ENCODE peak calls at places on chromosomes 2 and 18, in nine cellular contexts. J is osteoblast; S is fibroblast of mammary gland; Y is choroid plexus epithelial cell; W is CD8-positive, alpha-beta T cell; X is cardiac muscle cell; I is fibroblast of pulmonary artery; H is thoracic aorta; E is activated CD8-positive, alpha-beta T cell treated with anti-CD3 and anti-CD28 coated beads for 36 hours. O is an unnamed sample.
A peak's percentile ranks its signal among the peaks of the same experiment; 100 is the strongest.

GRCh38 chr2:9690252-9690651 is 59.5 kb upstream of the YWHAQ start:
- DNase-seq in E (no peak), X (peak; percentile 91), J (peak; percentile 83), H (no peak), I (no peak), S (no peak), Y (peak; percentile 92), W (no peak), O (no peak)

GRCh38 chr2:172102159-172102857 is 392 bp downstream of the DLX2 start:
- DNase-seq in X (no peak), E (peak; percentile 64), J (peak; percentile 97), H (no peak), S (peak; percentile 50), I (peak; percentile 60), Y (no peak), W (no peak), O (no peak)

GRCh38 chr2:119823734-119824334 is 64.1 kb downstream of the PTPN4 start:
- DNase-seq in W (no peak), J (peak; percentile 77), S (peak; percentile 60), H (no peak), I (peak; percentile 76), X (peak; percentile 70), E (peak; percentile 56), Y (peak; percentile 74), O (peak; percentile 39)

GRCh38 chr2:33272001-33272400 is 204.4 kb upstream of the RASGRP3 start:
- DNase-seq in W (no peak), S (peak; percentile 54), H (no peak), J (no peak), X (no peak), E (peak; percentile 43), I (no peak), Y (peak; percentile 58), O (no peak)

GRCh38 chr2:104851236-104852160 is 2.4 kb upstream of the POU3F3 start:
- DNase-seq in J (peak; percentile 50), I (no peak), E (no peak), W (no peak), Y (no peak), X (no peak), S (no peak), H (no peak), O (no peak)

GRCh38 chr2:152525277-152525838 is 190.4 kb downstream of the FMNL2 start:
- DNase-seq in S (peak; percentile 91), J (no peak), W (no peak), E (no peak), Y (peak; percentile 60), X (peak; percentile 55), H (no peak), I (peak; percentile 65), O (peak; percentile 49)

GRCh38 chr18:56009451-56009850 is 421.5 kb upstream of the TCF4 start:
- DNase-seq in Y (no peak), S (no peak), W (no peak), E (no peak), J (no peak), H (no peak), I (no peak), X (no peak), O (no peak)

GRCh38 chr2:240394549-240394948 is 40.9 kb upstream of the GPC1 start:
- DNase-seq in W (no peak), H (no peak), S (no peak), I (no peak), Y (no peak), J (peak; percentile 46), X (no peak), E (no peak), O (no peak)

GRCh38 chr18:74856967-74857366 is 259.3 kb downstream of the ZNF407 start:
- DNase-seq in I (no peak), S (no peak), E (no peak), H (no peak), Y (no peak), X (no peak), J (no peak), W (no peak), O (no peak)

GRCh38 chr18:74861154-74861553 is 263.5 kb downstream of the ZNF407 start:
- DNase-seq in X (peak; percentile 37), J (no peak), S (no peak), W (no peak), H (no peak), I (peak; percentile 36), E (no peak), Y (peak; percentile 71), O (no peak)

GRCh38 chr18:74866577-74866976 is 268.9 kb downstream of the ZNF407 start:
- DNase-seq in H (no peak), W (no peak), I (no peak), E (no peak), Y (no peak), S (no peak), X (no peak), J (no peak), O (no peak)

GRCh38 chr18:74857901-74858300 is 260.2 kb downstream of the ZNF407 start:
- DNase-seq in I (no peak), J (no peak), W (no peak), E (no peak), X (no peak), S (no peak), H (no peak), Y (no peak), O (no peak)

DNA sequence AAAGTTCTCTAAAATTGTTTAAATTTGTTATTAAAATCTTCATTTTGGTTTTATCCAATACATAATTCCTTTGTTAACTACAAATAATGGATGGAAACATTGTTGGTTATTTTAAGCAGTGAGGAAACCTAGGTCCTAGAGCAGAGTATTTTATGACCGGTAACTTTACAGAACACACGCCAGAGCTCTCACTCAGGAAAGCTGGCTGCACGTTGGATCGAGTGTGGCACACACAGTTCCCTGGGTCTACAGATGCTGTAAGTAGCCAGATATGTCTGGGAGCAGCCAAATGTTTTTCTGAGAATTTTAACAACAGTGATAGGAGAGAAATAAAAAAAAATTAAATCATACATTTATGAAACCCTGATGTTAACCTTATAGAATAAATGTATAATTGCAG is 264.4 kb downstream of the ZNF407 start:
- DNase-seq in H (no peak), I (no peak), X (no peak), E (no peak), J (no peak), W (no peak), Y (no peak), S (no peak), O (no peak)
- TF ChIP-seq CTCF in H (no peak), I (no peak), X (no peak), E (no peak), J (no peak), W (no peak), Y (no peak), S (no peak), O (no peak)

GRCh38 chr2:109222825-109223471 is 93.9 kb downstream of the SH3RF3 start:
- DNase-seq in W (no peak), E (no peak), H (no peak), X (no peak), I (no peak), Y (no peak), J (no peak), S (no peak), O (no peak)
- TF ChIP-seq CTCF in W (no peak), E (no peak), H (no peak), X (peak; percentile 7), I (no peak), Y (peak; percentile 28), J (no peak), S (no peak), O (no peak)

GRCh38 chr2:199596549-199596948 is 138.8 kb upstream of the SATB2 start:
- DNase-seq in J (no peak), W (no peak), X (peak; percentile 27), H (no peak), S (peak; percentile 24), E (no peak), I (peak; percentile 15), Y (peak; percentile 27), O (peak; percentile 8)
- TF ChIP-seq CTCF in J (peak; percentile 53), W (no peak), X (peak; percentile 48), H (no peak), S (peak; percentile 47), E (peak; percentile 21), I (peak; percentile 37), Y (peak; percentile 51), O (no peak)

GRCh38 chr2:191836471-191836852 is 10.4 kb downstream of the CAVIN2 start:
- DNase-seq in Y (no peak), I (no peak), W (no peak), S (no peak), X (no peak), E (no peak), H (no peak), J (no peak), O (no peak)
- TF ChIP-seq CTCF in Y (no peak), I (no peak), W (no peak), S (no peak), X (no peak), E (no peak), H (no peak), J (no peak), O (no peak)

DNA sequence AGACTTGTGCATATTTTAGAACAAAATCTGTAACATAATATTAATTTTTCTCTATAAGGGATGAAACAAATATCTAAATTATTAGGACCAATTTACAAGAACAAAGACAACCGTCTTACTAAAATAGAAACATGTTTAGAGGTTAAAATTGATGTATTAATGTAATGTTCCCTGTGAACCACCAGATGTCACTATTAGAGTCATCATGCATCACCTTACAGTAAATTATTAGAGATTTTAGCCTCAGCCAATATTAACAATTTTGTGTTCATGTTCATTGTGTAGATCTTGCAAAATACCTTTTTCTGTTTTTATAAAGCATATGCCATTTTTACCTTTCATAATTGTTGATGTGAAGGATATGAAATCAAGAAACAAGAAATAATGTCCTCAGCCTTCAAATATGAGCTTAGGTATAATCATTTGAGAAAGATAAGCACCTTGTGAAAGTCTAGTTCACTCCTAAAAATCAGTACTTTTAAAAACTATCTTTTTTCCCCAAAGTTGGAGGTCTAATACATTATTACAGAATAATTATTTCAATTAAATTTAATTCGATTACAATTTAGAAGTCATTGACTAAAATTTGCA is 344.3 kb upstream of the KCNH7 start:
- DNase-seq in J (peak; percentile 14), X (peak; percentile 44), E (no peak), W (no peak), H (no peak), S (peak; percentile 43), I (peak; percentile 47), Y (peak; percentile 58), O (peak; percentile 17)
- TF ChIP-seq CTCF in J (peak; percentile 61), X (peak; percentile 60), E (no peak), W (no peak), H (peak; percentile 52), S (peak; percentile 60), I (peak; percentile 57), Y (peak; percentile 64), O (peak; percentile 61)

DNA sequence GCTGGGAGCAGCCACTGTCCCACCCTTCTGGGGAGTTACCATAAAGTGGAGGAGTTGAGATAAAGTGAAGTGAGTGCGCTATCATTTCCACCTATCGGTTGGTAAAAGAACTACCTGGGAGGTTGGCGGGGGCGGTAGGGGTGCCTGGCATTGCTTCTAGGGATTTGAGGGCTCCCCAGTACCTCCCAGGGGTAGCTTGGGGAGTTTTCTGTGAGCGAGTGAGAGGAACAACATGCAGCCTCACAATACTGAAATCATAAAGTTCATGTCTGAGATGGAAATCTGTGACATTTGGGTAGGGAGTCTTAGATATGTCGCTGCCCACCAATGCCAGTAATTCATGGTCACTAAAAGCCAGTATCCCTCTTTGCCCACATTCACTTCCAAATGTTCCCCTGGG is 68.7 kb downstream of the PRKCE start:
- DNase-seq in X (no peak), I (no peak), J (no peak), W (no peak), S (no peak), Y (no peak), H (no peak), E (no peak), O (no peak)
- TF ChIP-seq CTCF in X (no peak), I (no peak), J (no peak), W (no peak), S (no peak), Y (no peak), H (no peak), E (no peak), O (no peak)